ENCODE peak calls at places on chromosomes 6 and 20, in four cellular contexts. One of them, this sample, is unnamed.

GRCh38 chr6:167500961-167501360 is 176.1 kb downstream of the TTLL2 start:
- DNase-seq in HepG2: no peak
- DNase-seq in H1: no peak
- DNase-seq in WTC11: no peak
- DNase-seq in this sample: no peak

GRCh38 chr20:58246346-58246745 is 17.9 kb upstream of the ANKRD60 start:
- DNase-seq in HepG2: peak
- DNase-seq in WTC11: peak
- DNase-seq in H1: no peak
- DNase-seq in this sample: no peak

GRCh38 chr6:167745660-167746376 is 80.9 kb upstream of the AFDN start:
- DNase-seq in HepG2: no peak
- DNase-seq in H1: no peak
- DNase-seq in WTC11: no peak
- DNase-seq in this sample: no peak

GRCh38 chr6:6546318-6547110 is 42.0 kb upstream of the LY86 start:
- DNase-seq in H1: no peak
- DNase-seq in WTC11: peak
- DNase-seq in HepG2: no peak
- DNase-seq in this sample: no peak

GRCh38 chr6:70051197-70051596 is 184.8 kb downstream of the COL19A1 start:
- DNase-seq in HepG2: no peak
- DNase-seq in WTC11: no peak
- DNase-seq in H1: no peak
- DNase-seq in this sample: no peak

GRCh38 chr6:139977887-139978332 is 603.5 kb upstream of the CITED2 start:
- DNase-seq in HepG2: peak
- DNase-seq in H1: no peak
- DNase-seq in WTC11: no peak
- DNase-seq in this sample: no peak

GRCh38 chr6:158474961-158475343 is 84.9 kb upstream of the TMEM181 start:
- DNase-seq in WTC11: no peak
- DNase-seq in H1: no peak
- DNase-seq in HepG2: peak
- DNase-seq in this sample: no peak

GRCh38 chr6:11785953-11786579 is 7.5 kb upstream of the ADTRP start:
- DNase-seq in WTC11: no peak
- DNase-seq in H1: no peak
- DNase-seq in HepG2: no peak
- DNase-seq in this sample: peak

GRCh38 chr6:27839303-27840081 is 72.7 kb downstream of the OR2B2 start:
- DNase-seq in HepG2: peak
- DNase-seq in H1: no peak
- DNase-seq in WTC11: no peak
- DNase-seq in this sample: no peak

GRCh38 chr6:136134275-136134674 is 115.8 kb downstream of the MTFR2 start:
- DNase-seq in WTC11: no peak
- DNase-seq in H1: no peak
- DNase-seq in HepG2: no peak
- DNase-seq in this sample: no peak

GRCh38 chr6:25694366-25694765 is 42.4 kb downstream of the SCGN start:
- DNase-seq in WTC11: no peak
- DNase-seq in H1: no peak
- DNase-seq in HepG2: no peak
- DNase-seq in this sample: no peak

GRCh38 chr6:160523223-160523622 is 140.9 kb downstream of the LPA start:
- DNase-seq in H1: no peak
- DNase-seq in HepG2: no peak
- DNase-seq in WTC11: no peak
- DNase-seq in this sample: no peak

GRCh38 chr20:57408131-57408530 is 16.9 kb downstream of the RBM38 start:
- DNase-seq in H1: no peak
- DNase-seq in HepG2: no peak
- DNase-seq in WTC11: no peak
- DNase-seq in this sample: no peak

GRCh38 chr6:30820196-30820595 is 64.1 kb upstream of the DDR1 start:
- DNase-seq in WTC11: no peak
- DNase-seq in H1: no peak
- DNase-seq in HepG2: peak
- DNase-seq in this sample: no peak

GRCh38 chr20:63705232-63706026 is 2.3 kb downstream of the ARFRP1 start:
- DNase-seq in H1: no peak
- DNase-seq in WTC11: no peak
- DNase-seq in HepG2: no peak
- DNase-seq in this sample: no peak

GRCh38 chr6:137652961-137653697 is 158.9 kb upstream of the OLIG3 start:
- DNase-seq in H1: no peak
- DNase-seq in WTC11: no peak
- DNase-seq in HepG2: no peak
- DNase-seq in this sample: no peak

GRCh38 chr20:50982372-50982771 is 23.8 kb downstream of the MOCS3 start:
- DNase-seq in HepG2: peak
- DNase-seq in WTC11: no peak
- DNase-seq in H1: no peak
- DNase-seq in this sample: no peak

GRCh38 chr20:45518282-45518681 is 2.9 kb upstream of the SPINT3 start:
- DNase-seq in H1: no peak
- DNase-seq in WTC11: no peak
- DNase-seq in HepG2: no peak
- DNase-seq in this sample: no peak

GRCh38 chr6:157323114-157323923 is at the start of gene TMEM242:
- DNase-seq in HepG2: peak
- DNase-seq in H1: no peak
- DNase-seq in WTC11: peak
- DNase-seq in this sample: peak

GRCh38 chr20:31842471-31843157 is 2.8 kb downstream of the FOXS1 start:
- DNase-seq in WTC11: no peak
- DNase-seq in H1: no peak
- DNase-seq in HepG2: no peak
- DNase-seq in this sample: no peak

GRCh38 chr6:42110683-42111082 is 31.7 kb downstream of the C6orf132 start:
- DNase-seq in HepG2: peak
- DNase-seq in H1: no peak
- DNase-seq in WTC11: no peak
- DNase-seq in this sample: no peak

GRCh38 chr6:39432311-39433025 is 110.0 kb upstream of the KCNK16 start:
- DNase-seq in WTC11: no peak
- DNase-seq in HepG2: no peak
- DNase-seq in H1: no peak
- DNase-seq in this sample: no peak

GRCh38 chr6:121828567-121828966 is 393.1 kb downstream of the GJA1 start:
- DNase-seq in H1: no peak
- DNase-seq in WTC11: no peak
- DNase-seq in HepG2: no peak
- DNase-seq in this sample: no peak

GRCh38 chr6:89034586-89035251 is 45.8 kb upstream of the PNRC1 start:
- DNase-seq in WTC11: no peak
- DNase-seq in HepG2: peak
- DNase-seq in H1: no peak
- DNase-seq in this sample: no peak

GRCh38 chr6:158554611-158555361 is 5.1 kb upstream of the TMEM181 start:
- DNase-seq in H1: no peak
- DNase-seq in HepG2: peak
- DNase-seq in WTC11: no peak
- DNase-seq in this sample: no peak

GRCh38 chr20:39264506-39265172 is 302.5 kb downstream of the DHX35 start:
- DNase-seq in WTC11: peak
- DNase-seq in HepG2: peak
- DNase-seq in H1: peak
- DNase-seq in this sample: peak
- TF ChIP-seq ATF3 in WTC11: no peak
- TF ChIP-seq ATF3 in HepG2: no peak
- TF ChIP-seq ATF3 in H1: no peak
- TF ChIP-seq ATF3 in this sample: no peak

GRCh38 chr6:109821494-109821893 is 130.4 kb downstream of the FIG4 start:
- DNase-seq in H1: no peak
- DNase-seq in WTC11: no peak
- DNase-seq in HepG2: no peak
- DNase-seq in this sample: no peak

GRCh38 chr6:109820706-109821350 is 129.7 kb downstream of the FIG4 start:
- DNase-seq in HepG2: no peak
- DNase-seq in WTC11: no peak
- DNase-seq in H1: no peak
- DNase-seq in this sample: no peak

GRCh38 chr6:109816452-109817374 is 125.6 kb downstream of the FIG4 start:
- DNase-seq in HepG2: no peak
- DNase-seq in H1: no peak
- DNase-seq in WTC11: no peak
- DNase-seq in this sample: peak
- TF ChIP-seq JUN in HepG2: no peak
- TF ChIP-seq JUN in H1: no peak
- TF ChIP-seq JUN in WTC11: no peak
- TF ChIP-seq JUN in this sample: no peak

GRCh38 chr6:165708985-165709576 is 46.0 kb upstream of the PDE10A start:
- DNase-seq in H1: no peak
- DNase-seq in HepG2: no peak
- DNase-seq in WTC11: no peak
- DNase-seq in this sample: no peak
- TF ChIP-seq ATF3 in H1: no peak
- TF ChIP-seq ATF3 in HepG2: no peak
- TF ChIP-seq ATF3 in WTC11: no peak
- TF ChIP-seq ATF3 in this sample: no peak

DNA sequence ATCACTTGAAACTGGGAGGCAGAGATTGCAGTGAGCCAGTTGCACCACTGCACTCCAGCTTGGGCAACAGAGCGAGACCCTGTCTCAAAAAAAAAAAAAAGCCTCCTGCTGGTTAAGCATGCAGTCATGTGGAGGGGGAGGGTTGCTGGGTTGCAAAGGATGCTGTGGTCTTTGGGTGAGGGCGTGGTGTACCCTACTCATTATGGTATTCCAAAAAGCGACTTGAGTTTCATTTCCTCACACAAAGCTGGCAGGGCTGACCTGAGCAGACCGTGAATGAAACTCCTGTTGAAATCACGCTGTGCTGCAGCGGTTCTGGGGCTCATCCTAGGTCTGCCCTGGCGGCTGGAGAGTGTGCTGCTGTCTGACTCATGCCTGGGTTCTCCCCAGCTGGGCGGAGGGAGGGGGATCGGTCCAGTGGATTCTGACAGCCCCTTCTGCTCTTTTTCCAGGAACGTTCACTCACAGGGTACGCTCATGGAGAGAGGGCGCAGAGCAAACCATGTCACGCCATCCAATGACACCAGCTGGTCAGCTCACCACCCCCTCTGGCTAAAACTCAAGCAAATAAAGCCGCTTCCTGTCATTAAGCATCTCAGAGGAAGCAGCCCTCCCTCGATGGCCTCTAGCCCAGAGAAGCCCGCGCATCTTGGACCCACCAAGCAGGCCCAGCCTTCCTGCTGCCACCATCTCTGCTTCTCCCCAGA is 166.2 kb downstream of the SCML4 start:
- DNase-seq in WTC11: no peak
- DNase-seq in HepG2: no peak
- DNase-seq in H1: no peak
- DNase-seq in this sample: no peak
- TF ChIP-seq JUN in WTC11: no peak
- TF ChIP-seq JUN in HepG2: no peak
- TF ChIP-seq JUN in H1: no peak
- TF ChIP-seq JUN in this sample: no peak

GRCh38 chr20:38550274-38550673 is 30.7 kb upstream of the ADIG start:
- DNase-seq in H1: no peak
- DNase-seq in HepG2: peak
- DNase-seq in WTC11: no peak
- DNase-seq in this sample: peak
- TF ChIP-seq ATF3 in H1: no peak
- TF ChIP-seq ATF3 in HepG2: no peak
- TF ChIP-seq ATF3 in WTC11: no peak
- TF ChIP-seq ATF3 in this sample: no peak

This sample was measured in K562.